ENCODE peak calls at places on chromosomes 4 and X, in four cellular contexts. E is right atrium auricular region, C is psoas muscle, N is left kidney. B is an unnamed sample.

GRCh38 chrX:44989995-44990770 is 117.2 kb downstream of the KDM6A start:
- DNase-seq in E (no peak), N (no peak), C (no peak), B (no peak)

GRCh38 chrX:153667281-153667831 is 6.3 kb downstream of the PNCK start:
- DNase-seq in N (no peak), E (no peak), C (no peak), B (no peak)

GRCh38 chr4:189090174-189090814 is 850.4 kb upstream of the FRG1 start:
- DNase-seq in E (no peak), C (no peak), N (peak; percentile 49), B (peak; percentile 19)

GRCh38 chr4:62399242-62399641 is 1199.1 kb downstream of the ADGRL3 start:
- DNase-seq in E (no peak), N (peak; percentile 7), C (no peak), B (no peak)

GRCh38 chr4:3374667-3375066 is 67.1 kb upstream of the HGFAC start:
- DNase-seq in E (no peak), C (no peak), N (no peak), B (no peak)

GRCh38 chr4:25930722-25931354 is 16.8 kb downstream of the SMIM20 start:
- DNase-seq in E (no peak), N (no peak), C (no peak), B (no peak)

GRCh38 chr4:152810715-152811287 is 31.0 kb downstream of the ARFIP1 start:
- DNase-seq in C (no peak), E (no peak), N (peak; percentile 32), B (no peak)

GRCh38 chrX:113522814-113523213 is 682.2 kb upstream of the AMOT start:
- DNase-seq in E (no peak), N (no peak), C (no peak), B (no peak)

GRCh38 chrX:19673334-19674040 is 158.2 kb upstream of the MAP3K15 start:
- DNase-seq in N (no peak), E (peak; percentile 80), C (peak; percentile 66), B (peak; percentile 82)

GRCh38 chr4:80015407-80016189 is 57.4 kb downstream of the ANTXR2 start:
- DNase-seq in N (no peak), C (no peak), E (no peak), B (no peak)

GRCh38 chrX:134692990-134693389 is 34.7 kb upstream of the PLAC1 start:
- DNase-seq in C (no peak), E (no peak), N (no peak), B (no peak)

GRCh38 chrX:65726708-65727107 is 59.3 kb downstream of the MSN start:
- DNase-seq in C (no peak), N (no peak), E (no peak), B (no peak)

GRCh38 chr4:105895324-105895608 is at the start of gene NPNT:
- DNase-seq in N (peak; percentile 82), E (no peak), C (no peak), B (no peak)

GRCh38 chr4:107939307-107939706 is 8.0 kb downstream of the CYP2U1 start:
- DNase-seq in E (no peak), C (no peak), N (no peak), B (no peak)

GRCh38 chr4:143728171-143728570 is 27.7 kb upstream of the FREM3 start:
- DNase-seq in C (no peak), E (no peak), N (no peak), B (no peak)

GRCh38 chrX:73765776-73766465 is 202.9 kb downstream of the CHIC1 start:
- DNase-seq in E (no peak), C (no peak), N (no peak), B (no peak)

GRCh38 chrX:107712231-107713204 is 63.1 kb downstream of the TSC22D3 start:
- DNase-seq in E (peak; percentile 76), N (no peak), C (peak; percentile 22), B (no peak)

GRCh38 chrX:16002185-16002584 is 121.2 kb upstream of the GRPR start:
- DNase-seq in N (no peak), E (no peak), C (no peak), B (no peak)

GRCh38 chr4:160044693-160045092 is 941.8 kb downstream of the RAPGEF2 start:
- DNase-seq in C (no peak), E (no peak), N (no peak), B (no peak)

GRCh38 chr4:144594471-144594986 is 51.4 kb upstream of the HHIP start:
- DNase-seq in C (no peak), N (no peak), E (no peak), B (no peak)

GRCh38 chr4:7031526-7032449 is 11.4 kb upstream of the TADA2B start:
- DNase-seq in N (peak; percentile 83), C (no peak), E (no peak), B (no peak)

GRCh38 chr4:16250665-16251365 is 24.5 kb upstream of the TAPT1 start:
- DNase-seq in E (no peak), N (peak; percentile 54), C (no peak), B (no peak)

GRCh38 chrX:35340451-35340850 is 397.9 kb downstream of the FAM47B start:
- DNase-seq in E (no peak), C (no peak), N (no peak), B (no peak)

GRCh38 chrX:15616531-15616930 is 15.8 kb upstream of the ACE2 start:
- DNase-seq in E (no peak), N (no peak), C (no peak), B (no peak)

GRCh38 chrX:104189862-104190261 is 23.6 kb downstream of the FAM199X start:
- DNase-seq in N (peak; percentile 5), C (no peak), E (no peak), B (no peak)

GRCh38 chr4:130712038-130712437 is 1616.1 kb downstream of the C4orf33 start:
- DNase-seq in N (no peak), E (no peak), C (no peak), B (no peak)

GRCh38 chrX:17531500-17531899 is 156.5 kb downstream of the NHS start:
- DNase-seq in E (no peak), C (no peak), N (no peak), B (no peak)

GRCh38 chr4:118799235-118799932 is 36.5 kb downstream of the SEC24D start:
- DNase-seq in N (no peak), E (no peak), C (no peak), B (no peak)

B was measured in HCT116.